ENCODE peak calls at places on chromosomes 7 and 10, in six cellular contexts. Q is HCT116, A is GM23338, J is SK-N-SH, K is hepatocyte, I is GM23248. E is an unnamed sample.

GRCh38 chr7:101411477-101411954 is 48.8 kb downstream of the COL26A1 start:
- DNase-seq in J (no peak), A (peak; percentile 96), I (peak; percentile 13), K (no peak), Q (no peak), E (no peak)

GRCh38 chr7:24966802-24967201 is 13.2 kb downstream of the OSBPL3 start:
- DNase-seq in A (no peak), Q (no peak), I (no peak), K (no peak), J (no peak), E (no peak)

GRCh38 chr7:128045766-128046165 is 14.5 kb upstream of the LRRC4 start:
- DNase-seq in Q (no peak), J (no peak), I (peak; percentile 51), K (no peak), A (no peak), E (no peak)

GRCh38 chr10:50312464-50313437 is 61.4 kb upstream of the ASAH2 start:
- DNase-seq in A (no peak), J (no peak), K (no peak), I (peak; percentile 90), Q (no peak), E (no peak)

GRCh38 chr10:9634466-9634865 is 1383.2 kb upstream of the CELF2 start:
- DNase-seq in J (no peak), A (no peak), Q (no peak), I (peak; percentile 65), K (no peak), E (no peak)

GRCh38 chr10:48611133-48611532 is 6.3 kb upstream of the ARHGAP22 start:
- DNase-seq in I (no peak), K (no peak), J (no peak), Q (no peak), A (no peak), E (no peak)

GRCh38 chr10:15472431-15473400 is 101.6 kb upstream of the FAM171A1 start:
- DNase-seq in Q (no peak), I (peak; percentile 83), K (no peak), A (peak; percentile 63), J (no peak), E (peak; percentile 52)

GRCh38 chr7:28685660-28686417 is 272.3 kb downstream of the TRIL start:
- DNase-seq in J (peak; percentile 77), Q (peak; percentile 65), A (peak; percentile 77), K (peak; percentile 95), I (peak; percentile 96), E (peak; percentile 58)

GRCh38 chr10:13284050-13284449 is 15.8 kb downstream of the PHYH start:
- DNase-seq in J (no peak), A (no peak), K (no peak), Q (no peak), I (no peak), E (no peak)

GRCh38 chr10:52059089-52059488 is 255.0 kb upstream of the DKK1 start:
- DNase-seq in J (no peak), K (no peak), A (no peak), I (no peak), Q (no peak), E (no peak)

GRCh38 chr7:157560258-157560654 is 223.5 kb downstream of the DNAJB6 start:
- DNase-seq in K (no peak), Q (no peak), A (no peak), I (no peak), J (no peak), E (no peak)

GRCh38 chr10:78255796-78256638 is 222.4 kb downstream of the RPS24 start:
- DNase-seq in I (peak; percentile 99), J (no peak), Q (peak; percentile 82), K (peak; percentile 78), A (no peak), E (no peak)

GRCh38 chr7:156941393-156942182 is 7.9 kb upstream of the NOM1 start:
- DNase-seq in J (no peak), I (no peak), K (no peak), Q (no peak), A (no peak), E (no peak)

GRCh38 chr10:8738987-8739386 is 684.5 kb downstream of the GATA3 start:
- DNase-seq in I (no peak), A (peak; percentile 1), Q (no peak), J (peak; percentile 77), K (no peak), E (no peak)

GRCh38 chr7:121394709-121395140 is 1.4 kb downstream of the FAM3C start:
- DNase-seq in I (no peak), K (peak; percentile 31), Q (no peak), A (no peak), J (no peak), E (no peak)

GRCh38 chr10:99964791-99965190 is 45.0 kb downstream of the DNMBP start:
- DNase-seq in A (no peak), I (peak; percentile 32), J (no peak), Q (no peak), K (no peak), E (no peak)

GRCh38 chr10:5971315-5971832 is 6.0 kb downstream of the IL15RA start:
- DNase-seq in J (no peak), I (peak; percentile 45), K (peak; percentile 65), A (no peak), Q (no peak), E (no peak)

GRCh38 chr7:77933394-77933793 is 134.8 kb downstream of the PHTF2 start:
- DNase-seq in A (no peak), J (no peak), Q (peak; percentile 22), K (no peak), I (peak; percentile 72), E (no peak)

GRCh38 chr10:133379152-133379800 is at the start of gene PAOX:
- DNase-seq in I (peak; percentile 71), A (peak; percentile 77), Q (no peak), J (peak; percentile 93), K (peak; percentile 87), E (peak; percentile 89)

GRCh38 chr10:28939352-28940157 is 262.2 kb downstream of the BAMBI start:
- DNase-seq in A (peak; percentile 95), Q (no peak), I (peak; percentile 33), J (no peak), K (peak; percentile 93), E (peak; percentile 97)

GRCh38 chr10:78042058-78042751 is 8.5 kb downstream of the RPS24 start:
- DNase-seq in I (no peak), J (no peak), A (no peak), K (no peak), Q (no peak), E (no peak)

GRCh38 chr10:5896765-5897340 is 6.8 kb downstream of the FBH1 start:
- DNase-seq in K (no peak), Q (no peak), A (no peak), J (no peak), I (no peak), E (no peak)

DNA sequence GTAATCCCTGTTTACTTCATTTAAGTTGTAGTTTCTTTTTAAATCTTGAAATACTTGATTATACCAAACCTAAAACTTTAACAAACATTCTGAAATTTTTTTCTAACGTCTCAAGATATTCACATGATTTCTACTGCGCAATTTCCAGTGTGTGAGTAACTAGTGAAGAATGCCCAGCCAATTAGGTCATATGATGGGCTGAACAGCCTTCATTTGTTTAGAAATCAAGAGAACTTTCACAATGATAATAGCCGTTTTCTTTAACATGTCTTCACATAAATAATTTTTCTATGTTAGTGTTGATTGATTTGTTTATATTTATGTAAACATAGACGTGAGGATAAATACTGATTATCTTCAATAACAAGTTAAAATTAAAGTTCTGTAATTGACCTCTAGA is 21.8 kb downstream of the STAM start:
- DNase-seq in A (no peak), K (peak; percentile 56), Q (no peak), I (peak; percentile 94), J (no peak), E (no peak)
- H3K27ac ChIP-seq in A (peak overlapping the region; percentile 5), K (peak overlapping the region; percentile 79), Q (no peak overlapping the region), I (peak overlapping the region; percentile 94), J (peak overlapping the region; percentile 93), E (no peak overlapping the region)

GRCh38 chr7:105320896-105321295 is 67.8 kb downstream of the SRPK2 start:
- DNase-seq in J (no peak), K (no peak), Q (no peak), A (no peak), I (no peak), E (no peak)

GRCh38 chr7:105321754-105322455 is 66.8 kb downstream of the SRPK2 start:
- DNase-seq in Q (no peak), K (no peak), A (no peak), J (no peak), I (no peak), E (no peak)

GRCh38 chr7:105327201-105327600 is 61.5 kb downstream of the SRPK2 start:
- DNase-seq in K (no peak), J (no peak), I (no peak), Q (no peak), A (no peak), E (no peak)

GRCh38 chr7:105323366-105323765 is 65.4 kb downstream of the SRPK2 start:
- DNase-seq in J (no peak), A (no peak), I (no peak), Q (no peak), K (no peak), E (no peak)

GRCh38 chr7:105325225-105325904 is 63.4 kb downstream of the SRPK2 start:
- DNase-seq in I (no peak), Q (no peak), A (no peak), K (no peak), J (no peak), E (no peak)
- TF ChIP-seq EZH2phosphoT487 in I (no peak), Q (no peak), A (no peak), K (no peak), J (no peak), E (no peak)

GRCh38 chr10:95815133-95815532 is 59.2 kb downstream of the ENTPD1 start:
- DNase-seq in I (no peak), J (no peak), Q (no peak), K (no peak), A (no peak), E (no peak)

GRCh38 chr10:95818010-95818409 is 62.0 kb downstream of the ENTPD1 start:
- DNase-seq in K (no peak), Q (no peak), I (no peak), J (no peak), A (no peak), E (no peak)

GRCh38 chr10:95815701-95816100 is 59.7 kb downstream of the ENTPD1 start:
- DNase-seq in I (no peak), K (no peak), Q (no peak), J (no peak), A (no peak), E (no peak)

GRCh38 chr10:95810198-95810976 is 54.4 kb downstream of the ENTPD1 start:
- DNase-seq in K (no peak), J (no peak), A (no peak), I (no peak), Q (no peak), E (no peak)

GRCh38 chr10:95814011-95814727 is 58.2 kb downstream of the ENTPD1 start:
- DNase-seq in K (no peak), J (no peak), A (peak; percentile 30), Q (no peak), I (peak; percentile 80), E (no peak)
- H3K27ac ChIP-seq in K (no peak overlapping the region), J (peak overlapping the region; percentile 23), A (no peak overlapping the region), Q (no peak overlapping the region), I (no peak overlapping the region), E (no peak overlapping the region)

DNA sequence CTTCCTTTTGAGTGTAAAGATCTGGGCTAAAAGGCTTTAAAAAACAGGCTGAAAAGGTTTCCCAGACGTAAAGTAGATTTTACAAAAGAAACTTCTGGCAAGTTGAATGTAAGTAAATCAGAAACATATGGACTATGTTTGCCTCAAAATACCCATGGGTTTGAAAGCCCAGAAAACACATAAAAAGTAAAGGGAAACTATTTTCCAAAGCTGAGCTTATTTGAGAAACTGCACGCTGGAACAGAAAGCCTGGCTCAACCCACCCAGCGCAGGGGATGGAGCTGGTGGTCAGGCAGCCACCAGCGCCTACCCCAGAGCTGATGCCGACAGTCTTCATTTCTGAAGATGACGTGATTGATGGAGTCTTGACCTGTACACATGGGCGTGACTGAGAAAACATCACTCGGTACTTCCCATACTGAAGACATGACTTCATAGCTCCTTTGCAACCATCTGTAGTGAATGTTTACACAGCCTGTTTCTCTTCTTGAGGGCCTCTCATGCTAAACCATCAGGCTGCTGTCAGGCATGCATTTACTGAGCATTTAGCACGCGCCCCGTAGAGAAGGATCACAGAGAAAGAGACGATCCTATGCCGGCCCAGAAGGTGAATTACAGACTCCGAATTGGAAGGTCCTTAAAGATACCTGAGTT is 232.6 kb upstream of the AUTS2 start:
- DNase-seq in K (peak; percentile 61), J (no peak), A (no peak), Q (no peak), I (peak; percentile 61), E (no peak)
- TF ChIP-seq EZH2phosphoT487 in K (no peak), J (no peak), A (no peak), Q (no peak), I (no peak), E (no peak)

E was measured in neural progenitor cell.